ENCODE peak calls at places on chromosome 17, in seven cellular contexts. One of them, this sample, is unnamed.

GRCh38 chr17:75898791-75899190 is 2.0 kb upstream of the TRIM65 start:
- DNase-seq in lung: no peak
- DNase-seq in A549: no peak
- DNase-seq in AG04449: no peak
- DNase-seq in CD8-positive, alpha-beta T cell: no peak
- DNase-seq in endodermal cell: no peak
- DNase-seq in AG10803: no peak
- DNase-seq in this sample: no peak

GRCh38 chr17:413016-413350 is 60.4 kb upstream of the RPH3AL start:
- DNase-seq in lung: no peak
- DNase-seq in A549: no peak
- DNase-seq in AG04449: no peak
- DNase-seq in CD8-positive, alpha-beta T cell: no peak
- DNase-seq in endodermal cell: no peak
- DNase-seq in AG10803: no peak
- DNase-seq in this sample: no peak

GRCh38 chr17:63998050-63998720 is at the start of gene PRR29:
- DNase-seq in lung: peak
- DNase-seq in A549: peak
- DNase-seq in AG04449: no peak
- DNase-seq in CD8-positive, alpha-beta T cell: peak
- DNase-seq in endodermal cell: peak
- DNase-seq in AG10803: peak
- DNase-seq in this sample: peak

GRCh38 chr17:76341301-76341700 is 12.4 kb downstream of the PRPSAP1 start:
- DNase-seq in lung: no peak
- DNase-seq in A549: no peak
- DNase-seq in AG04449: no peak
- DNase-seq in CD8-positive, alpha-beta T cell: no peak
- DNase-seq in endodermal cell: no peak
- DNase-seq in AG10803: no peak
- DNase-seq in this sample: no peak

GRCh38 chr17:74610108-74610507 is 13.4 kb downstream of the CD300E start:
- DNase-seq in lung: no peak
- DNase-seq in A549: no peak
- DNase-seq in AG04449: no peak
- DNase-seq in CD8-positive, alpha-beta T cell: no peak
- DNase-seq in endodermal cell: peak
- DNase-seq in AG10803: no peak
- DNase-seq in this sample: no peak

GRCh38 chr17:68840073-68840472 is 115.1 kb downstream of the ABCA8 start:
- DNase-seq in lung: no peak
- DNase-seq in A549: no peak
- DNase-seq in AG04449: no peak
- DNase-seq in CD8-positive, alpha-beta T cell: no peak
- DNase-seq in endodermal cell: no peak
- DNase-seq in AG10803: peak
- DNase-seq in this sample: no peak

GRCh38 chr17:68418876-68419275 is 38.4 kb downstream of the WIPI1 start:
- DNase-seq in lung: no peak
- DNase-seq in A549: no peak
- DNase-seq in AG04449: no peak
- DNase-seq in CD8-positive, alpha-beta T cell: no peak
- DNase-seq in endodermal cell: peak
- DNase-seq in AG10803: no peak
- DNase-seq in this sample: no peak

GRCh38 chr17:11823862-11824261 is 173.4 kb downstream of the ZNF18 start:
- DNase-seq in lung: no peak
- DNase-seq in A549: no peak
- DNase-seq in AG04449: no peak
- DNase-seq in CD8-positive, alpha-beta T cell: no peak
- DNase-seq in endodermal cell: no peak
- DNase-seq in AG10803: no peak
- DNase-seq in this sample: no peak

GRCh38 chr17:35898283-35899070 is 18.3 kb upstream of the CCL5 start:
- DNase-seq in lung: peak
- DNase-seq in A549: no peak
- DNase-seq in AG04449: no peak
- DNase-seq in CD8-positive, alpha-beta T cell: peak
- DNase-seq in endodermal cell: no peak
- DNase-seq in AG10803: no peak
- DNase-seq in this sample: no peak

GRCh38 chr17:61205931-61206330 is 193.7 kb upstream of the TBX2 start:
- DNase-seq in lung: no peak
- DNase-seq in A549: no peak
- DNase-seq in AG04449: no peak
- DNase-seq in CD8-positive, alpha-beta T cell: no peak
- DNase-seq in endodermal cell: no peak
- DNase-seq in AG10803: no peak
- DNase-seq in this sample: no peak

GRCh38 chr17:59416184-59416583 is 84.7 kb downstream of the YPEL2 start:
- DNase-seq in lung: no peak
- DNase-seq in A549: no peak
- DNase-seq in AG04449: no peak
- DNase-seq in CD8-positive, alpha-beta T cell: no peak
- DNase-seq in endodermal cell: no peak
- DNase-seq in AG10803: no peak
- DNase-seq in this sample: no peak

GRCh38 chr17:77722366-77722765 is 236.1 kb upstream of the TNRC6C start:
- DNase-seq in lung: no peak
- DNase-seq in A549: no peak
- DNase-seq in AG04449: no peak
- DNase-seq in CD8-positive, alpha-beta T cell: peak
- DNase-seq in endodermal cell: peak
- DNase-seq in AG10803: no peak
- DNase-seq in this sample: no peak

GRCh38 chr17:78256705-78257559 is 25.5 kb downstream of the TMEM235 start:
- DNase-seq in lung: no peak
- DNase-seq in A549: no peak
- DNase-seq in AG04449: no peak
- DNase-seq in CD8-positive, alpha-beta T cell: no peak
- DNase-seq in endodermal cell: peak
- DNase-seq in AG10803: no peak
- DNase-seq in this sample: no peak

GRCh38 chr17:57365420-57365819 is 109.1 kb downstream of the MSI2 start:
- DNase-seq in lung: no peak
- DNase-seq in A549: no peak
- DNase-seq in AG04449: no peak
- DNase-seq in CD8-positive, alpha-beta T cell: no peak
- DNase-seq in endodermal cell: no peak
- DNase-seq in AG10803: no peak
- DNase-seq in this sample: no peak

GRCh38 chr17:82452162-82452561 is 1.6 kb upstream of the CYBC1 start:
- DNase-seq in lung: no peak
- DNase-seq in A549: no peak
- DNase-seq in AG04449: no peak
- DNase-seq in CD8-positive, alpha-beta T cell: no peak
- DNase-seq in endodermal cell: no peak
- DNase-seq in AG10803: no peak
- DNase-seq in this sample: no peak
- TF ChIP-seq CTCF in lung: no peak
- TF ChIP-seq CTCF in A549: no peak
- TF ChIP-seq CTCF in AG04449: no peak
- TF ChIP-seq CTCF in CD8-positive, alpha-beta T cell: no peak
- TF ChIP-seq CTCF in endodermal cell: no peak
- TF ChIP-seq CTCF in AG10803: no peak
- TF ChIP-seq CTCF in this sample: no peak

DNA sequence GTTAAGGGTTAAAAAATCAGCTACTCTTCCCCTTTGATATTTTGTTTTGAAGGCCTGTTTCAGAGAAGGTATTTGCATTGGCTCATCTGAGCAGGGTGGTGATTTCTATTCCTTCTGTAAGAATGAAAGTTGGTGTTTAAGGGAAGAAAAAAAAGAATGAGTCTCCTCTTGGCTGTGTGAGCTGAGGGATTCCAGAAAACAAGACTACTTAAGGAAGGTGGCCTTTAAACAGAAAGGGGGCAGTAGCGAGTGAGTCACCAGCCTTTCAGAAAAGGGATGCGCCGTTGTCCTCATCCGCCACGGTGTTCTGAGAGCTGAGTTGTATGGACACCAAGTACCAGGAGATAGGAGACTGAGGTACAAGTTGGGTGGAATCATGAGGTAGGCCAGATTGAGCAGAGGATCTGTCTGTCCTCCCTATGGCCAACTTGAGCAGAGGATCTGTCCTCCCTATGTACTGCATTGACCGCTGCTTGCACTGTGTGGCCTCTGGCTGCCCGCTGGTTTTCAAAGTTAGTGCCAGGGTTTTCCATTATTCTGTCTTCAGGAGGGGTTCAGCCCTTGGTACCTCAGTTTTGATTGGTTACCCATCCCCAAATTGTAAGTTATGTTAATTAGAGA is 8.2 kb downstream of the PRKCA start:
- DNase-seq in lung: no peak
- DNase-seq in A549: no peak
- DNase-seq in AG04449: no peak
- DNase-seq in CD8-positive, alpha-beta T cell: no peak
- DNase-seq in endodermal cell: peak
- DNase-seq in AG10803: no peak
- DNase-seq in this sample: no peak
- TF ChIP-seq CTCF in lung: no peak
- TF ChIP-seq CTCF in A549: peak
- TF ChIP-seq CTCF in AG04449: no peak
- TF ChIP-seq CTCF in CD8-positive, alpha-beta T cell: no peak
- TF ChIP-seq CTCF in endodermal cell: peak
- TF ChIP-seq CTCF in AG10803: no peak
- TF ChIP-seq CTCF in this sample: no peak

GRCh38 chr17:50181601-50182345 is 16.0 kb downstream of the SGCA start:
- DNase-seq in lung: no peak
- DNase-seq in A549: no peak
- DNase-seq in AG04449: no peak
- DNase-seq in CD8-positive, alpha-beta T cell: no peak
- DNase-seq in endodermal cell: no peak
- DNase-seq in AG10803: peak
- DNase-seq in this sample: no peak
- TF ChIP-seq CTCF in lung: no peak
- TF ChIP-seq CTCF in A549: no peak
- TF ChIP-seq CTCF in AG04449: no peak
- TF ChIP-seq CTCF in CD8-positive, alpha-beta T cell: no peak
- TF ChIP-seq CTCF in endodermal cell: peak
- TF ChIP-seq CTCF in AG10803: peak
- TF ChIP-seq CTCF in this sample: no peak

DNA sequence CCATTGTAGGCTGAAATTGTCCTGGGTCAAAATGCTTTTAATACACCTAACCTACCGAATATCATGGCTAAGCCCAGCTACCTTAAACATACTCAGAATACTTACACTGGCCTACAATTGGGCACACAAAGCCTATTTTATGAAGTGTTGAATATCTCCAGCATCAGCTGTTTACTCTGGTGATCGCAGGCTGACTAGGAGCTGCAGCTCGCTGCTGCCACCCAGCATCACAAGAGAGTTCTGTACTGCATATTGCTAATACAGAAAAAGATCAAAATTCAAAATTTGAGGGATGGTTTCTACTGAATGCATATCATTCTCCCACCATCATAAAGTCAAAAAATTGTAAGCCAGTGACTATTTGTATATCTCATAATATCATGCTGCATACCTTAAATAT is 55.3 kb downstream of the ULK2 start:
- DNase-seq in lung: no peak
- DNase-seq in A549: no peak
- DNase-seq in AG04449: peak
- DNase-seq in CD8-positive, alpha-beta T cell: no peak
- DNase-seq in endodermal cell: peak
- DNase-seq in AG10803: no peak
- DNase-seq in this sample: no peak
- TF ChIP-seq CTCF in lung: no peak
- TF ChIP-seq CTCF in A549: peak
- TF ChIP-seq CTCF in AG04449: peak
- TF ChIP-seq CTCF in CD8-positive, alpha-beta T cell: no peak
- TF ChIP-seq CTCF in endodermal cell: peak
- TF ChIP-seq CTCF in AG10803: peak
- TF ChIP-seq CTCF in this sample: peak

DNA sequence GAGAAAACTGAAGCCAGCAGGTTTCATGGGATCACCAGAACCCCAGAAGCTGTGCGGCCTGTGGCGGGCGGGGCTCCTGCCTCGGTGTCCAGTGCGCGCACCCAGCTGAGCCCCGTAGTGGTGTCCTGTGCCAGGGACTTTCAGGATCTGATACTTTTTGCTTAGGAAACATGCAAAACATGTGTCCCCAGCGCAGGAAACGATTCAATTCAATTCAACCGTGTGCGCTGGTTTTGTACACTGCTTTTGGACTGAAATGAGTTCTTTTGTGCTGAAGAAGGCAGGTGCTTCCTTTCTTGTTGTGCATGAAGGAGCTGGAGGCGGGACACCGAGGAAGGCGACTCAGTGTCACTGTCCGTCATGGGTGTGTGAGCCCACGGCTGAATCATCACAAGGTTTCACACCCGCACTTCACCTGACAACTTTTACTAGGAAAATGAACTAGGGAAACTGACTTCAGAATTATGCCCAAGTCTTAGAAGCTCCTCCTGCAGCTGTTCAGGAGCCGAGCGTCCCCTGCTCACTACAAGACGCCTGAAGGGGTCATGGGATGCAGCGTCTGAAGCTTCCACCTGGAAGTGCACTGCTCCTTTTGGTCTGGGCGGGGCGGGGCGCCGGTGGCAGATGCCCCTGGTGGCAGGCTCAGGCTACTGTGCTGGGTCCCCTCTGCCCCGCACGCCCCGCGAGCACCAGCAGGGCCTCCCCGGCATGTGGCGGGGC is 31.4 kb upstream of the ZNF750 start:
- DNase-seq in lung: no peak
- DNase-seq in A549: no peak
- DNase-seq in AG04449: no peak
- DNase-seq in CD8-positive, alpha-beta T cell: no peak
- DNase-seq in endodermal cell: no peak
- DNase-seq in AG10803: no peak
- DNase-seq in this sample: peak
- TF ChIP-seq CTCF in lung: no peak
- TF ChIP-seq CTCF in A549: no peak
- TF ChIP-seq CTCF in AG04449: no peak
- TF ChIP-seq CTCF in CD8-positive, alpha-beta T cell: no peak
- TF ChIP-seq CTCF in endodermal cell: peak
- TF ChIP-seq CTCF in AG10803: no peak
- TF ChIP-seq CTCF in this sample: peak

GRCh38 chr17:73215414-73215813 is 22.6 kb downstream of the COG1 start:
- DNase-seq in lung: no peak
- DNase-seq in A549: no peak
- DNase-seq in AG04449: no peak
- DNase-seq in CD8-positive, alpha-beta T cell: no peak
- DNase-seq in endodermal cell: peak
- DNase-seq in AG10803: no peak
- DNase-seq in this sample: no peak
- TF ChIP-seq CTCF in lung: no peak
- TF ChIP-seq CTCF in A549: no peak
- TF ChIP-seq CTCF in AG04449: no peak
- TF ChIP-seq CTCF in CD8-positive, alpha-beta T cell: no peak
- TF ChIP-seq CTCF in endodermal cell: peak
- TF ChIP-seq CTCF in AG10803: no peak
- TF ChIP-seq CTCF in this sample: no peak

DNA sequence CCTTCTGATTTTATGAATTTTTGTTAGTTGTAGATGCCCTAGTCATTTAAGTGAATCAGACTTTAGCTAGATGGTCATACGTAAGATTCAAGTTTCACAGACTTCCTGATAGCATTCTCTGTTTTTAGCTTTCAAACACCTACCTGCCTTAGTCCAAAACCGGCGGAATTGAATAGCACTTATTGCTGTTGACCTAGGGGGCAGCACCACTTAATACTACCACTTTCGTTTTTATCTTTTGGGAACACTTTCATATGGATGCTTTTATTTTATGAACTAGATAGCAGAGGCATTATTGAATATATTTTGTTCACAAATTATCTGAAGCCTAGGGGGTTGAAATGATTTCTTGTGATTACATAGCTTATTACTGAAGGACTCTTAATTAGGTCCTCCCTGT is 31.5 kb downstream of the TADA2A start:
- DNase-seq in lung: no peak
- DNase-seq in A549: no peak
- DNase-seq in AG04449: no peak
- DNase-seq in CD8-positive, alpha-beta T cell: no peak
- DNase-seq in endodermal cell: no peak
- DNase-seq in AG10803: no peak
- DNase-seq in this sample: no peak
- TF ChIP-seq CTCF in lung: no peak
- TF ChIP-seq CTCF in A549: peak
- TF ChIP-seq CTCF in AG04449: no peak
- TF ChIP-seq CTCF in CD8-positive, alpha-beta T cell: no peak
- TF ChIP-seq CTCF in endodermal cell: peak
- TF ChIP-seq CTCF in AG10803: peak
- TF ChIP-seq CTCF in this sample: no peak